ENCODE peak calls at places on chromosomes 4 and X, in six cellular contexts. E, X, M, Y, D and O are unnamed samples.

GRCh38 chr4:176205299-176205698 is 9.9 kb upstream of the SPATA4 start:
- DNase-seq in E (no peak), X (no peak), M (no peak), Y (no peak), D (no peak), O (no peak)

GRCh38 chr4:166506051-166506450 is 633.0 kb downstream of the TLL1 start:
- DNase-seq in E (no peak), X (no peak), M (no peak), Y (no peak), D (no peak), O (no peak)

GRCh38 chr4:24248674-24249644 is 335.4 kb downstream of the DHX15 start:
- DNase-seq in E (no peak), X (no peak), M (no peak), Y (no peak), D (no peak), O (no peak)

GRCh38 chrX:40012800-40013682 is 84.7 kb downstream of the BCOR start:
- DNase-seq in E (peak; percentile 77), X (peak; percentile 66), M (no peak), Y (peak; percentile 28), D (no peak), O (peak; percentile 61)

GRCh38 chrX:135112096-135112729 is 8.1 kb downstream of the ETDB start:
- DNase-seq in E (peak; percentile 32), X (peak; percentile 25), M (peak; percentile 2), Y (peak; percentile 14), D (peak; percentile 6), O (peak; percentile 23)

GRCh38 chr4:2800691-2801596 is 8.1 kb downstream of the SH3BP2 start:
- DNase-seq in E (no peak), X (peak; percentile 71), M (no peak), Y (no peak), D (peak; percentile 59), O (peak; percentile 77)

GRCh38 chr4:56640907-56641493 is 40.1 kb downstream of the HOPX start:
- DNase-seq in E (no peak), X (no peak), M (no peak), Y (no peak), D (no peak), O (no peak)

GRCh38 chrX:34493086-34493485 is 164.0 kb downstream of the TMEM47 start:
- DNase-seq in E (no peak), X (no peak), M (no peak), Y (no peak), D (no peak), O (no peak)

GRCh38 chr4:128286474-128287158 is 997 bp downstream of the PGRMC2 start:
- DNase-seq in E (peak; percentile 58), X (no peak), M (no peak), Y (peak; percentile 49), D (peak; percentile 37), O (peak; percentile 56)

GRCh38 chr4:111136438-111136837 is 513.6 kb upstream of the PITX2 start:
- DNase-seq in E (no peak), X (no peak), M (peak; percentile 55), Y (no peak), D (no peak), O (no peak)

GRCh38 chr4:153788064-153788418 is 842 bp downstream of the SFRP2 start:
- DNase-seq in E (no peak), X (peak; percentile 37), M (no peak), Y (no peak), D (no peak), O (no peak)

GRCh38 chr4:48546336-48546735 is 56.3 kb downstream of the ZAR1 start:
- DNase-seq in E (peak; percentile 55), X (peak; percentile 35), M (peak; percentile 24), Y (no peak), D (peak; percentile 38), O (no peak)

GRCh38 chrX:31165241-31166035 is 93.6 kb upstream of the FTHL17 start:
- DNase-seq in E (no peak), X (no peak), M (no peak), Y (no peak), D (no peak), O (no peak)

GRCh38 chrX:44568196-44568595 is 25.5 kb upstream of the FUNDC1 start:
- DNase-seq in E (no peak), X (no peak), M (no peak), Y (no peak), D (no peak), O (no peak)

GRCh38 chr4:96139251-96139929 is 299.5 kb downstream of the PDHA2 start:
- DNase-seq in E (no peak), X (no peak), M (no peak), Y (no peak), D (no peak), O (no peak)

GRCh38 chr4:71195932-71196331 is 142.9 kb upstream of the SLC4A4 start:
- DNase-seq in E (no peak), X (no peak), M (peak; percentile 18), Y (no peak), D (no peak), O (no peak)

GRCh38 chr4:114173968-114174367 is 194.5 kb upstream of the ARSJ start:
- DNase-seq in E (no peak), X (no peak), M (no peak), Y (no peak), D (no peak), O (no peak)

GRCh38 chr4:7768736-7769135 is 170.9 kb downstream of the AFAP1 start:
- DNase-seq in E (no peak), X (no peak), M (no peak), Y (no peak), D (no peak), O (no peak)

GRCh38 chr4:7770675-7771050 is 169.0 kb downstream of the AFAP1 start:
- DNase-seq in E (no peak), X (no peak), M (no peak), Y (no peak), D (no peak), O (no peak)

GRCh38 chr4:7769308-7769841 is 170.3 kb downstream of the AFAP1 start:
- DNase-seq in E (no peak), X (no peak), M (no peak), Y (no peak), D (no peak), O (no peak)

GRCh38 chr4:7771056-7771455 is 168.6 kb downstream of the AFAP1 start:
- DNase-seq in E (no peak), X (no peak), M (no peak), Y (no peak), D (no peak), O (no peak)

DNA sequence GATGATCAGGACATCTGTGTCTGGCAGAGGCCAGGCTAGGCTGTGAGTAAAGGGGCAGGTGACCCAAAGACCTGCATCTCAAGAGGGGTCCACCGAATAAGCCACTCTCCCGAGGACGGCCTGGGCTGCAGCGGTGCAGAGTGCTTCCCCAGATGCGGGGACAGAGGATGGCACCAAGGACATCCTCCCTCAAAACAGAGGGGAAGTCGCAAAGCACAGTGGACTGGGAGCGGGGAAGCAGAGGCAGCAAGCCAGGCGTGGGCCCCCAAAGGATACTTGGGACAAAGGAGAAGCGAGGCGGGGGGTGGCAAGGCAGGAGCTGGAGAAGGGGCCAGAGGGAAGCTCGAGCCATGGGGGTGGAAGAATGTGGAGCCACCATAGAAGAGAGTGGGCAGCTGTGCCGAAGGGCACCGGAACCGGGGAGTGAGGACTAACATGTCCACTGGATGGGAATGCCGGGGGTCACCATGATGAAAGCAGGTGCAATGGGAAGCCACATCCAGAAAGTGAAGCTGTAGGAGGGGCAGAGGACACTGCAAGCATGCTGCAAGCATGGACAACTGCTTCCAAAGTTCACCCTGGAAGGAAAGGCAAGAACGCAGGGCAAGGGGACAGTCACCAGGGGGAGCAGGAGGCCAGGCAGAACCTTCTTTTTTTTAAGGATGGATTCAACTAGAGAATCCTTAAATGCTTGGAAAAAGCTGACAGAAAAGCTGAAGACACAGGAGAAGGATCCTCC is 169.6 kb downstream of the AFAP1 start:
- DNase-seq in E (no peak), X (no peak), M (no peak), Y (peak; percentile 33), D (no peak), O (no peak)
- TF ChIP-seq CTCF in E (peak; percentile 33), X (peak; percentile 44), M (peak; percentile 61), Y (peak; percentile 36), D (peak; percentile 68), O (peak; percentile 46)

GRCh38 chr4:163587867-163588266 is 93.4 kb downstream of the TMA16 start:
- DNase-seq in E (peak; percentile 87), X (peak; percentile 1), M (no peak), Y (no peak), D (no peak), O (peak; percentile 20)
- TF ChIP-seq CTCF in E (peak; percentile 92), X (peak; percentile 14), M (no peak), Y (no peak), D (peak; percentile 17), O (no peak)

GRCh38 chr4:138500869-138501268 is 258.7 kb upstream of the SLC7A11 start:
- DNase-seq in E (no peak), X (no peak), M (no peak), Y (no peak), D (no peak), O (no peak)

GRCh38 chr4:138492178-138492577 is 250.0 kb upstream of the SLC7A11 start:
- DNase-seq in E (no peak), X (no peak), M (no peak), Y (no peak), D (no peak), O (no peak)

GRCh38 chr4:138499627-138500026 is 257.5 kb upstream of the SLC7A11 start:
- DNase-seq in E (no peak), X (no peak), M (no peak), Y (no peak), D (no peak), O (no peak)

GRCh38 chr4:138494931-138495330 is 252.8 kb upstream of the SLC7A11 start:
- DNase-seq in E (no peak), X (peak; percentile 2), M (no peak), Y (peak; percentile 9), D (no peak), O (no peak)
- TF ChIP-seq CTCF in E (no peak), X (no peak), M (peak; percentile 9), Y (peak; percentile 17), D (peak; percentile 20), O (no peak)

GRCh38 chr4:183600189-183600685 is 58.7 kb downstream of the RWDD4 start:
- DNase-seq in E (peak; percentile 21), X (no peak), M (no peak), Y (no peak), D (no peak), O (no peak)

GRCh38 chr4:183601381-183601780 is 57.6 kb downstream of the RWDD4 start:
- DNase-seq in E (no peak), X (no peak), M (no peak), Y (no peak), D (no peak), O (no peak)

GRCh38 chr4:183599690-183600089 is 59.3 kb downstream of the RWDD4 start:
- DNase-seq in E (peak; percentile 22), X (no peak), M (no peak), Y (no peak), D (no peak), O (no peak)

GRCh38 chr4:183599284-183599683 is 59.7 kb downstream of the RWDD4 start:
- DNase-seq in E (no peak), X (no peak), M (no peak), Y (no peak), D (no peak), O (no peak)

DNA sequence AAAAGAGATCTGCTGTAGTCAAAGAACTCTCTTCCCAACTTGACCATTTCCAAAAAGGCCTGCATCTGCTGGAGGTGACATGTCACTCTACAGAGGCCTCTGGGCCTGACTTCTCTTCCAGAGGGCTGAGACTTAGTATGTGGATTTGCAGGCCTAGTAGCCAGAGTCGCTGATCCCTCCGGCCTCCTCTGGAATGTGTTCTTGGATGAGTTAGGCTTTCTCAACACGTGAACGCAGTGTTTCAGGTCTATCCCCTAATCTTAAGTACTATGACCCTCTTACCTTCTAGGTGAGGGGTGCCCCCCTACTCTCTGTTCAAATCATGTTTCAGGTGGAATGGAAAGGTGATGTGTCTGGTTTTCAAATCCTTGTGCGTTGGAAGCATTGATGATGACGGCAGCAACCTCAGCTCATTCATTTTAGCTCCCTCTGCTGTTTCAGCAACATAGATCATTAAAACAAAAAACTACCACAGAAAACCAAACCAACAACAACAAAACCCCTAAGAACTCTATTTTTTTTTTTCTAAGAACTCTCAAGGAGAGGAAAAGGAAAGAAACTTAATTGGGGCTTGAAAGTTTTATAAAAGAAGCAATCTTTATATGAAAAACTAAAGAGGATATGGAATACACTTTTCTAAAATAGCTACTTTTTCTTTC is 56.4 kb downstream of the RWDD4 start:
- DNase-seq in E (no peak), X (no peak), M (no peak), Y (no peak), D (no peak), O (no peak)
- TF ChIP-seq CTCF in E (peak; percentile 50), X (no peak), M (peak; percentile 48), Y (peak; percentile 37), D (peak; percentile 43), O (no peak)